ENCODE peak calls at places on chromosomes 6 and 20, in ten cellular contexts. V is neural progenitor cell; G is CD4-positive, alpha-beta memory T cell; T is Panc1; C is GM12878; Q is CD4-positive, CD25-positive, alpha-beta regulatory T cell; H is ovary; A is fibroblast of lung; W is GM23248; Y is heart right ventricle. J is an unnamed sample. For H3K9me3, the result is how much of the 10 kb centered on the place peaks cover.

GRCh38 chr6:108689279-108690161 is 128.8 kb downstream of the FOXO3 start:
- DNase-seq in H (peak), Q (no peak), G (no peak), V (no peak), T (no peak), A (peak), C (no peak), Y (peak), W (peak), J (no peak)

GRCh38 chr6:148857817-148858390 is 111.1 kb downstream of the UST start:
- DNase-seq in T (no peak), C (no peak), Q (no peak), H (no peak), A (peak), G (no peak), W (peak), V (no peak), Y (no peak), J (no peak)

GRCh38 chr6:4788953-4789584 is 12.9 kb downstream of the CDYL start:
- DNase-seq in Q (no peak), W (no peak), H (no peak), G (no peak), Y (no peak), V (peak), C (no peak), A (no peak), T (no peak), J (no peak)

GRCh38 chr6:73704260-73704659 is 8.3 kb downstream of the CD109 start:
- DNase-seq in V (no peak), C (no peak), Y (no peak), W (peak), H (no peak), Q (no peak), G (no peak), T (peak), A (peak), J (no peak)

GRCh38 chr6:3715285-3715684 is 36.2 kb downstream of the PXDC1 start:
- DNase-seq in G (no peak), C (no peak), Q (no peak), V (no peak), T (no peak), H (no peak), A (no peak), W (no peak), Y (no peak), J (no peak)

GRCh38 chr20:3233131-3233990 is 5.6 kb downstream of the SLC4A11 start:
- DNase-seq in A (no peak), H (no peak), G (no peak), V (no peak), W (no peak), Q (no peak), C (no peak), Y (no peak), T (no peak), J (no peak)

GRCh38 chr20:52959125-52959524 is 13.0 kb upstream of the TSHZ2 start:
- DNase-seq in Y (no peak), W (no peak), A (peak), G (no peak), Q (no peak), V (peak), T (no peak), C (no peak), H (no peak), J (no peak)

GRCh38 chr20:63145156-63145555 is 70.8 kb downstream of the YTHDF1 start:
- DNase-seq in V (no peak), Y (no peak), G (no peak), Q (no peak), C (no peak), A (no peak), W (no peak), T (no peak), H (no peak), J (no peak)

GRCh38 chr6:1296542-1296941 is 15.4 kb upstream of the FOXQ1 start:
- DNase-seq in A (peak), G (no peak), Q (no peak), C (no peak), H (no peak), W (peak), V (no peak), T (no peak), Y (no peak), J (no peak)

GRCh38 chr20:61724376-61724775 is 341.3 kb downstream of the TAF4 start:
- DNase-seq in T (no peak), G (no peak), W (no peak), C (no peak), V (peak), Q (no peak), H (no peak), Y (no peak), A (no peak), J (no peak)

GRCh38 chr20:1509237-1509636 is 18.0 kb upstream of the SIRPB2 start:
- DNase-seq in Y (no peak), A (peak), C (no peak), Q (peak), H (no peak), G (peak), W (peak), V (peak), T (peak), J (no peak)

GRCh38 chr6:2498224-2498623 is 252.5 kb downstream of the MYLK4 start:
- DNase-seq in G (no peak), V (no peak), A (no peak), T (no peak), C (no peak), W (peak), Y (no peak), Q (no peak), H (no peak), J (no peak)

GRCh38 chr20:63064310-63064709 is 57.5 kb upstream of the BHLHE23 start:
- DNase-seq in T (no peak), W (peak), Q (no peak), H (no peak), Y (no peak), V (no peak), A (no peak), C (no peak), G (no peak), J (peak)

GRCh38 chr20:12383770-12384304 is 466.1 kb downstream of the BTBD3 start:
- DNase-seq in H (no peak), T (no peak), Y (no peak), W (no peak), C (no peak), V (no peak), G (no peak), Q (no peak), A (peak), J (no peak)

GRCh38 chr6:3138341-3138740 is 19.0 kb downstream of the TUBB2A start:
- DNase-seq in W (peak), V (no peak), G (no peak), T (no peak), C (no peak), A (peak), Q (no peak), Y (no peak), H (no peak), J (no peak)

GRCh38 chr6:6836609-6837406 is 248.3 kb downstream of the LY86 start:
- DNase-seq in W (no peak), Q (no peak), H (no peak), A (no peak), V (no peak), G (no peak), T (no peak), Y (no peak), C (no peak), J (no peak)

GRCh38 chr20:20680991-20681508 is 31.4 kb downstream of the RALGAPA2 start:
- DNase-seq in G (no peak), W (no peak), C (no peak), Y (no peak), T (no peak), Q (no peak), V (no peak), H (no peak), A (no peak), J (no peak)

GRCh38 chr6:45709834-45710233 is 305.8 kb downstream of the CLIC5 start:
- DNase-seq in W (no peak), C (peak), Y (no peak), V (no peak), Q (no peak), G (no peak), A (no peak), H (no peak), T (no peak), J (no peak)

GRCh38 chr6:42200035-42200434 is 5.3 kb upstream of the GUCA1B start:
- DNase-seq in C (no peak), V (no peak), Y (no peak), G (no peak), T (peak), W (peak), Q (no peak), A (peak), H (no peak), J (no peak)

GRCh38 chr20:46268131-46268611 is 40.1 kb downstream of the CDH22 start:
- DNase-seq in Q (no peak), W (no peak), V (peak), T (no peak), Y (no peak), A (no peak), C (no peak), G (no peak), H (no peak), J (no peak)

GRCh38 chr6:42572523-42572922 is 8.7 kb downstream of the UBR2 start:
- DNase-seq in W (no peak), C (peak), G (no peak), H (no peak), T (no peak), Q (peak), A (no peak), V (no peak), Y (no peak), J (no peak)

GRCh38 chr20:5181955-5182354 is 55.1 kb downstream of the CDS2 start:
- DNase-seq in T (no peak), H (no peak), W (peak), G (no peak), Y (no peak), C (no peak), A (peak), V (no peak), Q (no peak), J (no peak)

GRCh38 chr6:36358235-36358915 is 21.7 kb upstream of the BNIP5 start:
- DNase-seq in H (peak), G (no peak), W (no peak), Q (no peak), C (peak), T (no peak), Y (no peak), V (no peak), A (no peak), J (no peak)

GRCh38 chr6:28758046-28758817 is 165.6 kb downstream of the TRIM27 start:
- DNase-seq in Y (no peak), T (peak), H (peak), Q (no peak), W (no peak), A (peak), V (peak), C (no peak), G (no peak), J (no peak)

GRCh38 chr6:166025149-166025898 is 142.3 kb downstream of the TBXT start:
- DNase-seq in H (no peak), V (no peak), Q (no peak), Y (no peak), W (peak), A (peak), C (no peak), T (no peak), G (no peak), J (no peak)

GRCh38 chr6:19320066-19320465 is 517.1 kb upstream of the ID4 start:
- DNase-seq in A (no peak), Y (no peak), G (no peak), V (peak), W (no peak), C (no peak), H (no peak), Q (no peak), T (no peak), J (no peak)

GRCh38 chr6:63496388-63496804 is 75.9 kb upstream of the LOC128125822 start:
- DNase-seq in V (no peak), A (no peak), G (no peak), T (no peak), W (no peak), Q (no peak), C (no peak), Y (no peak), H (no peak), J (no peak)

GRCh38 chr6:2875840-2876207 is 27.3 kb downstream of the SERPINB9 start:
- DNase-seq in C (no peak), Q (no peak), W (peak), V (peak), T (no peak), Y (no peak), A (no peak), G (peak), H (peak), J (peak)

GRCh38 chr6:144286503-144287393 is 1.6 kb downstream of the UTRN start:
- DNase-seq in W (peak), G (no peak), Y (peak), C (no peak), H (peak), A (peak), V (peak), T (peak), Q (no peak), J (no peak)

GRCh38 chr6:32255212-32256153 is 31.6 kb upstream of the NOTCH4 start:
- DNase-seq in C (no peak), W (peak), T (peak), Y (peak), H (peak), A (peak), G (peak), V (peak), Q (no peak), J (peak)

GRCh38 chr6:44237021-44237812 is 9.7 kb upstream of the HSP90AB1 start:
- DNase-seq in Y (peak), V (peak), Q (no peak), T (peak), A (peak), H (peak), W (peak), C (no peak), G (no peak), J (peak)

GRCh38 chr20:45345104-45345936 is 2.9 kb downstream of the SDC4 start:
- DNase-seq in Q (no peak), G (no peak), H (no peak), Y (no peak), A (no peak), W (no peak), T (no peak), C (no peak), V (no peak), J (no peak)

GRCh38 chr20:60253471-60253870 is 295.2 kb downstream of the CDH26 start:
- DNase-seq in W (no peak), A (no peak), Q (no peak), H (no peak), C (no peak), Y (no peak), G (no peak), T (no peak), V (no peak), J (no peak)

GRCh38 chr20:18537651-18538050 is 29.6 kb upstream of the SMIM26 start:
- DNase-seq in C (no peak), T (no peak), Y (no peak), W (peak), A (no peak), H (no peak), V (no peak), G (no peak), Q (no peak), J (no peak)

GRCh38 chr6:112956696-112957525 is 609.8 kb downstream of the RFPL4B start:
- DNase-seq in W (peak), Q (no peak), Y (peak), V (no peak), T (no peak), G (no peak), C (no peak), A (peak), H (no peak), J (no peak)

GRCh38 chr6:2114100-2114499 is 131.3 kb downstream of the GMDS start:
- DNase-seq in A (no peak), Y (no peak), Q (no peak), G (no peak), V (no peak), H (no peak), T (no peak), W (no peak), C (no peak), J (no peak)

DNA sequence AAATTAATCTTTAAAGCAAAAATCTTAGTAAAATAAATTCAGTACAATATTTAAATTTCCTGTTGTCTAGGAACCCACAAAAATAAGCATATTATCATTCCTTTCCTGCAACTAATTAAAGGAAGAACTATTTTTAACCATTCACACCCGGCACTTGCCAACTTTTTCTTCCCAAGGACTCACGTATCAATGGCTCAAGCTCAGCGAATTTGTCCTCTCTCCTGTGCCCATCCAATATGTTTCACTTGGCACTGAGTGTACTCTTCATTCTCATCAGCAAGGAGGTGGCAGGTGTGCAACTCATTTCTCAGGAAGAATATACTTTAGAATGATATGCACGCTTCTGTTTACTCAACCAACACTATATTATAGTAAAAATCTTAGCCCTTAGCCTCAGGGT is 419.4 kb downstream of the C6orf118 start:
- DNase-seq in C (no peak), Q (no peak), W (no peak), T (no peak), Y (no peak), H (no peak), G (no peak), V (no peak), A (no peak), J (no peak)
- H3K9me3 ChIP-seq in C (under half), Q (under half), W (under half), T (under half), Y (under half), H (under half), G (under half), V (under half), A (under half), J (under half)

GRCh38 chr6:150369408-150369807 is 596 bp downstream of the IYD start:
- DNase-seq in Y (no peak), C (no peak), A (no peak), W (no peak), G (no peak), V (no peak), T (no peak), H (no peak), Q (no peak), J (no peak)

GRCh38 chr6:150370112-150370511 is 1.3 kb downstream of the IYD start:
- DNase-seq in C (no peak), W (no peak), G (no peak), Q (no peak), Y (no peak), A (no peak), T (no peak), H (no peak), V (no peak), J (no peak)

GRCh38 chr6:150373260-150373701 is 4.5 kb downstream of the IYD start:
- DNase-seq in T (no peak), G (no peak), V (no peak), W (peak), Q (no peak), H (no peak), Y (no peak), C (no peak), A (peak), J (no peak)

GRCh38 chr6:150371356-150371755 is 2.5 kb downstream of the IYD start:
- DNase-seq in G (no peak), Y (no peak), H (no peak), W (no peak), T (no peak), V (no peak), Q (no peak), A (no peak), C (no peak), J (no peak)

GRCh38 chr6:150372051-150372450 is 3.2 kb downstream of the IYD start:
- DNase-seq in V (no peak), Q (no peak), C (no peak), W (peak), G (no peak), Y (no peak), T (no peak), H (no peak), A (no peak), J (no peak)
- H3K9me3 ChIP-seq in V (under half), Q (under half), C (under half), W (under half), G (under half), Y (under half), T (under half), H (under half), A (under half), J (under half)

GRCh38 chr6:139355172-139355571 is 19.3 kb downstream of the CITED2 start:
- DNase-seq in C (no peak), Y (no peak), W (no peak), T (no peak), H (no peak), Q (no peak), V (no peak), A (no peak), G (no peak), J (no peak)

GRCh38 chr6:139349464-139350020 is 24.9 kb downstream of the CITED2 start:
- DNase-seq in W (peak), A (no peak), Y (no peak), G (no peak), C (no peak), V (no peak), T (no peak), H (no peak), Q (no peak), J (no peak)

GRCh38 chr6:139355777-139356445 is 18.5 kb downstream of the CITED2 start:
- DNase-seq in T (no peak), Y (no peak), C (no peak), G (no peak), W (no peak), V (no peak), Q (no peak), A (no peak), H (no peak), J (no peak)

GRCh38 chr6:139356924-139357323 is 17.5 kb downstream of the CITED2 start:
- DNase-seq in V (no peak), W (no peak), T (no peak), Q (no peak), H (no peak), A (no peak), C (no peak), Y (no peak), G (no peak), J (no peak)

DNA sequence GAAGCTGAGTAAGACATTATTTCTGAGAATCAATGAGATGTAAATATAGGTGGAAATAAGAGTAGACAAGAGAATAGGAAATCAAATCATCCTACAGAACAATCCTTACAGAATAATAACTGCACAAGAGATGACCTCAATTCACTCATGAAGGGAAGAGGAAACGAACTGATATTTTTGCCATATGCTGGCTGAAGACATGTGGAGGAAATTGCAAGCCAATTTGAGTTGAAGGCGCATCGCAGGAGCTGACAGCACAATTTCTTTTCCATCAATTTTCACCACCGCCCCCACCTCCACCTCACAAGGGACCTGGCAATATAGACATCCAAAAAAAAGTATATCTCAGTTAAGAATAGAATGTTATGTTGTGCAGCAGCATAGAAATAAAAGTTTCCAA is 20.3 kb downstream of the CITED2 start:
- DNase-seq in C (no peak), G (no peak), W (no peak), A (no peak), H (no peak), V (no peak), Y (no peak), T (no peak), Q (no peak), J (no peak)
- H3K9me3 ChIP-seq in C (under half), G (under half), W (under half), A (under half), H (under half), V (under half), Y (under half), T (under half), Q (under half), J (under half)

GRCh38 chr6:170040906-170041305 is 250.0 kb downstream of the DLL1 start:
- DNase-seq in T (no peak), V (no peak), G (no peak), Y (no peak), H (peak), A (no peak), C (no peak), Q (no peak), W (no peak), J (no peak)
- H3K9me3 ChIP-seq in T (under half), V (under half), G (under half), Y (under half), H (under half), A (under half), C (under half), Q (under half), W (under half), J (under half)

GRCh38 chr6:56173228-56173627 is 74.2 kb downstream of the COL21A1 start:
- DNase-seq in G (no peak), V (no peak), Y (no peak), T (no peak), Q (no peak), C (no peak), W (no peak), H (no peak), A (no peak), J (no peak)
- H3K9me3 ChIP-seq in G (under half), V (under half), Y (under half), T (under half), Q (under half), C (under half), W (under half), H (under half), A (under half), J (under half)

GRCh38 chr6:107105511-107106116 is 9.7 kb downstream of the BEND3 start:
- DNase-seq in G (no peak), C (no peak), T (no peak), Y (no peak), Q (no peak), W (no peak), H (no peak), A (no peak), V (peak), J (no peak)

GRCh38 chr6:107103082-107103481 is 12.2 kb downstream of the BEND3 start:
- DNase-seq in Q (no peak), W (no peak), T (no peak), H (no peak), V (no peak), Y (no peak), A (no peak), C (no peak), G (no peak), J (no peak)

GRCh38 chr6:107101661-107102413 is 13.5 kb downstream of the BEND3 start:
- DNase-seq in C (no peak), Q (no peak), T (no peak), G (no peak), W (no peak), Y (no peak), A (no peak), H (no peak), V (no peak), J (no peak)

GRCh38 chr6:107101211-107101610 is 14.1 kb downstream of the BEND3 start:
- DNase-seq in C (no peak), Q (no peak), Y (no peak), G (no peak), T (no peak), A (no peak), W (no peak), H (no peak), V (no peak), J (no peak)

GRCh38 chr6:107102414-107102805 is 12.9 kb downstream of the BEND3 start:
- DNase-seq in T (no peak), C (no peak), V (no peak), G (no peak), W (no peak), A (no peak), Y (no peak), H (no peak), Q (no peak), J (no peak)
- H3K9me3 ChIP-seq in T (under half), C (under half), V (under half), G (under half), W (under half), A (under half), Y (under half), H (under half), Q (under half), J (under half)

J was measured in T-helper 17 cell.